ENCODE peak calls at places on chromosome 7, in nine cellular contexts. Y, F, G, V, I, S, T, P and W are unnamed samples.

GRCh38 chr7:77917500-77918262 is 119.1 kb downstream of the PHTF2 start:
- DNase-seq in Y (no peak), F (no peak), G (no peak), V (no peak), I (no peak), S (no peak), T (peak; percentile 14), P (no peak), W (no peak)

GRCh38 chr7:105578496-105578895 is 2.8 kb downstream of the EFCAB10 start:
- DNase-seq in Y (no peak), F (no peak), G (no peak), V (peak; percentile 20), I (no peak), S (peak; percentile 5), T (peak; percentile 6), P (no peak), W (no peak)

GRCh38 chr7:30844483-30844874 is 67.2 kb upstream of the AQP1 start:
- DNase-seq in Y (no peak), F (no peak), G (no peak), V (no peak), I (no peak), S (no peak), T (no peak), P (no peak), W (no peak)

GRCh38 chr7:39338716-39339115 is 227.5 kb upstream of the YAE1 start:
- DNase-seq in Y (no peak), F (no peak), G (no peak), V (no peak), I (no peak), S (no peak), T (no peak), P (no peak), W (peak; percentile 29)

GRCh38 chr7:100087055-100087750 is 1.6 kb upstream of the COPS6 start:
- DNase-seq in Y (no peak), F (no peak), G (no peak), V (peak; percentile 99), I (no peak), S (peak; percentile 97), T (peak; percentile 99), P (no peak), W (no peak)

GRCh38 chr7:16657656-16658279 is 11.8 kb downstream of the BZW2 start:
- DNase-seq in Y (peak; percentile 59), F (peak; percentile 48), G (peak; percentile 79), V (peak; percentile 91), I (peak; percentile 48), S (peak; percentile 87), T (peak; percentile 94), P (peak; percentile 84), W (no peak)

GRCh38 chr7:129501760-129502707 is at the start of gene SMKR1:
- DNase-seq in Y (peak; percentile 88), F (peak; percentile 74), G (peak; percentile 89), V (peak; percentile 45), I (peak; percentile 66), S (peak; percentile 67), T (peak; percentile 23), P (peak; percentile 78), W (peak; percentile 95)

GRCh38 chr7:16130127-16131110 is 290.9 kb downstream of the CRPPA start:
- DNase-seq in Y (no peak), F (no peak), G (no peak), V (peak; percentile 72), I (no peak), S (peak; percentile 41), T (peak; percentile 12), P (no peak), W (no peak)

GRCh38 chr7:4797858-4798705 is 22.7 kb downstream of the AP5Z1 start:
- DNase-seq in Y (peak; percentile 77), F (peak; percentile 72), G (peak; percentile 62), V (peak; percentile 15), I (peak; percentile 55), S (peak; percentile 44), T (peak; percentile 18), P (peak; percentile 80), W (peak; percentile 86)

GRCh38 chr7:22326181-22326580 is 30.8 kb downstream of the RAPGEF5 start:
- DNase-seq in Y (no peak), F (no peak), G (no peak), V (no peak), I (no peak), S (no peak), T (no peak), P (no peak), W (no peak)

GRCh38 chr7:39951156-39951942 is 1.3 kb downstream of the CDK13 start:
- DNase-seq in Y (peak; percentile 82), F (peak; percentile 63), G (peak; percentile 57), V (peak; percentile 55), I (peak; percentile 52), S (peak; percentile 56), T (peak; percentile 52), P (peak; percentile 85), W (peak; percentile 78)

GRCh38 chr7:40329601-40330153 is 194.9 kb downstream of the SUGCT start:
- DNase-seq in Y (no peak), F (no peak), G (peak; percentile 9), V (peak; percentile 66), I (no peak), S (peak; percentile 75), T (peak; percentile 74), P (peak; percentile 72), W (peak; percentile 52)

GRCh38 chr7:26388256-26388655 is 96.6 kb downstream of the SNX10 start:
- DNase-seq in Y (no peak), F (no peak), G (no peak), V (no peak), I (no peak), S (no peak), T (no peak), P (no peak), W (no peak)

GRCh38 chr7:26390016-26390415 is 98.4 kb downstream of the SNX10 start:
- DNase-seq in Y (no peak), F (no peak), G (no peak), V (no peak), I (no peak), S (no peak), T (no peak), P (peak; percentile 38), W (no peak)

GRCh38 chr7:26381476-26382175 is 90.0 kb downstream of the SNX10 start:
- DNase-seq in Y (no peak), F (no peak), G (no peak), V (no peak), I (no peak), S (no peak), T (no peak), P (no peak), W (no peak)

GRCh38 chr7:26379711-26380110 is 88.0 kb downstream of the SNX10 start:
- DNase-seq in Y (no peak), F (no peak), G (no peak), V (no peak), I (no peak), S (no peak), T (no peak), P (no peak), W (no peak)

GRCh38 chr7:26385240-26385639 is 93.6 kb downstream of the SNX10 start:
- DNase-seq in Y (no peak), F (no peak), G (no peak), V (no peak), I (no peak), S (no peak), T (no peak), P (no peak), W (no peak)
- TF ChIP-seq CTCF in Y (no peak), F (no peak), G (no peak), V (no peak), I (no peak), S (no peak), T (no peak), P (no peak), W (no peak)

GRCh38 chr7:74708569-74709275 is 51.2 kb downstream of the GTF2I start:
- DNase-seq in Y (no peak), F (no peak), G (no peak), V (no peak), I (no peak), S (peak; percentile 13), T (no peak), P (no peak), W (no peak)

GRCh38 chr7:74707216-74707615 is 49.7 kb downstream of the GTF2I start:
- DNase-seq in Y (no peak), F (no peak), G (no peak), V (no peak), I (no peak), S (no peak), T (no peak), P (no peak), W (no peak)

GRCh38 chr7:74713567-74713966 is 56.0 kb downstream of the GTF2I start:
- DNase-seq in Y (no peak), F (no peak), G (no peak), V (no peak), I (no peak), S (no peak), T (no peak), P (no peak), W (no peak)

DNA sequence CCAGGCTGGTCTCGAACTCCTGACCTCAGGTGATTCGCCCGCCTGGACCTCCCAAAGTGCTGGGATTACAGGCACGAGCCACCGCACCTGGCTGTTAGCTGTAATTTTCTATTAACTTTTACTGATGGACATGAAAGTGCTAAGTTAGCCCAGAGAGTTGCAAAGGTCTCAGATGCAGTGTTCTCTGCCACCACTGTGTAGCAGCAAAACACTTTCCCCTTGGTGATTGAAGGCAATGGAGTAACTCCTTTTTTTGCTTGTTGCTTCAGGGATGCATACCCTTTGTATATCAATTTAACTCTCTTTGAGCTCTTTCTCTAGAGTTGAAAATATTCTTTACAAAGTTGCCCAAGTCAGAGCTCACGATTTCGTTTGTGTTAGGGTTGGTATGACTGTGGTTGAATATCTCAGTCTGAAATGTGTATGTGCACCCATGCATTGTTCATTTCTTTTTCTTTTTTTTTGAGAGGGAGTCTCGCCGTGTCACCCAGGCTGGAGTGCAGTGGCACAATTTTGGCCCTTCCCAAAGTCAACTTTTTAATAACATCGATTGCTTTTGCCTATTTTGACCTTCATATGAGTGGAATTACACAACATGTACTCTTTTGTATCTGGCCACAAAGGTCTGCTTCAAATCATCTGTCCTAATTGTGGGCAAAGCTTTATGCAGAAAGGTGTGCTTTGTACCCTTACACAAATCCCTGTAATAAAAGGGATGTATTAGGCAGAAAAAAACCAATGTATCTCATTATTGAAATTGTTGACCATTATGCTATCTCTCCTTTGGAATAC is 52.6 kb downstream of the GTF2I start:
- DNase-seq in Y (no peak), F (no peak), G (no peak), V (no peak), I (no peak), S (peak; percentile 4), T (peak; percentile 7), P (peak; percentile 26), W (no peak)
- TF ChIP-seq CTCF in Y (no peak), F (no peak), G (no peak), V (no peak), I (no peak), S (no peak), T (peak; percentile 15), P (peak; percentile 12), W (no peak)

DNA sequence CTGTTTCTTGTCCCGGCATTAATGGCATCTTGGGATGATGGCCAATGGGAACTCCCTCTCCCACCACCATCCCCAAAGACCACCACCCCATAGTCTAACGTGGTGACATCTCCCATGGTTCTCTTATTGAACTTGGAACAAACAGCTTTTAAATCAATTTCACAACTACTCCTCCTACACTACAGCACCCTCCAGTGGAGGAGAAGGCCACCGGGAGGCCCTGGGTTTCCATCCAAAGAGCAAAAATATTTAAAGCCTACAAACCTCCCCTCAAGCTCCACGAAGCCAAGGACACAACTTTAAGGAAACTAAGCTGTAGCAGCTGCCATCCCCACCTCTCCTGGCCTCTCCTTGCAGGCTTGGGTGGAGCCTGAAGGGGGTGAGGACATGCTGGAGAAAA is 94.1 kb upstream of the LANCL2 start:
- DNase-seq in Y (no peak), F (no peak), G (peak; percentile 38), V (peak; percentile 20), I (no peak), S (no peak), T (peak; percentile 26), P (peak; percentile 22), W (peak; percentile 34)
- TF ChIP-seq CTCF in Y (peak; percentile 14), F (no peak), G (peak; percentile 77), V (peak; percentile 62), I (no peak), S (peak; percentile 62), T (peak; percentile 63), P (peak; percentile 53), W (peak; percentile 26)

GRCh38 chr7:26328498-26329390 is 37.1 kb downstream of the SNX10 start:
- DNase-seq in Y (no peak), F (no peak), G (no peak), V (no peak), I (no peak), S (no peak), T (no peak), P (no peak), W (no peak)
- TF ChIP-seq CTCF in Y (no peak), F (no peak), G (peak; percentile 31), V (no peak), I (no peak), S (no peak), T (no peak), P (no peak), W (no peak)